ENCODE peak calls at places on chromosomes 12 and 14, in seven cellular contexts. X is neuronal stem cell, Z is H9, V is IMR-90, R is mesenchymal stem cell, W is mesendoderm, J is H1. I is an unnamed sample.

GRCh38 chr12:127363392-127363791 is 903.6 kb upstream of the TMEM132C start:
- DNase-seq in X (peak; percentile 18), Z (peak; percentile 59), V (no peak), R (no peak), W (peak; percentile 72), J (no peak), I (no peak)

GRCh38 chr12:50055831-50056628 is 1.4 kb upstream of the ASIC1 start:
- DNase-seq in X (no peak), Z (peak; percentile 81), V (peak; percentile 46), R (peak; percentile 64), W (peak; percentile 83), J (no peak), I (no peak)

GRCh38 chr14:91400696-91401095 is 16.9 kb downstream of the CCDC88C start:
- DNase-seq in X (no peak), Z (no peak), V (peak; percentile 8), R (no peak), W (no peak), J (no peak), I (no peak)

GRCh38 chr14:51157012-51157411 is 62.1 kb upstream of the TRIM9 start:
- DNase-seq in X (no peak), Z (no peak), V (peak; percentile 8), R (peak; percentile 18), W (peak; percentile 42), J (no peak), I (peak; percentile 44)

GRCh38 chr12:21527451-21528180 is 1.5 kb downstream of the SPX start:
- DNase-seq in X (peak; percentile 51), Z (peak; percentile 84), V (peak; percentile 18), R (peak; percentile 62), W (peak; percentile 76), J (peak; percentile 54), I (peak; percentile 20)

GRCh38 chr12:124057691-124058090 is 84.7 kb downstream of the ZNF664 start:
- DNase-seq in X (no peak), Z (no peak), V (no peak), R (no peak), W (no peak), J (no peak), I (no peak)

GRCh38 chr12:2212971-2213869 is 160.4 kb downstream of the CACNA1C start:
- DNase-seq in X (peak; percentile 20), Z (no peak), V (no peak), R (peak; percentile 68), W (peak; percentile 87), J (no peak), I (no peak)

GRCh38 chr14:70955543-70956480 is 48.6 kb downstream of the PCNX1 start:
- DNase-seq in X (no peak), Z (no peak), V (peak; percentile 26), R (peak; percentile 63), W (peak; percentile 51), J (no peak), I (no peak)

DNA sequence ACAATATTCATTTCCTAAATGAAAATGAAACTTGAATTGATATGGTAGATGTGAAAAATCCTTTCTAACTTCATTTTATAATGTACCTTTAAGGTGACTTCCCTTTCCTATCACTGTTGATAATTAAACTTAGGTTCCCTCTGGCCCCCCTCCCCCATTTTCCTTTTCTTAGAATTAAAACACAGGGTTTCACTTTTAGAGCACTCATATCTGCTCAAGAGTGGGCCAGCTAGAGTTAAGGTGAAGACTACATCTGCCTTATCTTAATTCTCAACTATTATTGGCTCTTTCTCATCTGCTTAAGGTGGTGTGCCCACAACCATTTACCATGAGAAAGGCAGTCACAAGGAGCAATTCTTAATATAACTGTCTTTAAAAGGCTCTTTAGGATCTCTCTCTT is 49.7 kb downstream of the LIN52 start:
- DNase-seq in X (no peak), Z (no peak), V (no peak), R (no peak), W (no peak), J (no peak), I (no peak)
- H3K18ac ChIP-seq in X (no peak overlapping the region), Z (no peak overlapping the region), V (no peak overlapping the region), R (no peak overlapping the region), W (no peak overlapping the region), J (no peak overlapping the region), I (no peak overlapping the region)

GRCh38 chr12:104280111-104280510 is 23.4 kb upstream of the EID3 start:
- DNase-seq in X (no peak), Z (no peak), V (no peak), R (no peak), W (no peak), J (no peak), I (no peak)

GRCh38 chr12:104279164-104279563 is 24.4 kb upstream of the EID3 start:
- DNase-seq in X (no peak), Z (no peak), V (no peak), R (no peak), W (no peak), J (no peak), I (no peak)

GRCh38 chr12:104282109-104282508 is 21.4 kb upstream of the EID3 start:
- DNase-seq in X (no peak), Z (no peak), V (peak; percentile 68), R (peak; percentile 45), W (no peak), J (no peak), I (no peak)

GRCh38 chr12:104280703-104281458 is 22.7 kb upstream of the EID3 start:
- DNase-seq in X (no peak), Z (no peak), V (peak; percentile 97), R (peak; percentile 97), W (no peak), J (no peak), I (peak; percentile 37)

GRCh38 chr12:104281636-104282035 is 21.9 kb upstream of the EID3 start:
- DNase-seq in X (no peak), Z (no peak), V (no peak), R (peak; percentile 37), W (no peak), J (no peak), I (no peak)
- H3K23ac ChIP-seq in X (no peak overlapping the region), Z (no peak overlapping the region), V (peak overlapping the region; percentile 54), R (no peak overlapping the region), W (no peak overlapping the region), J (no peak overlapping the region), I (no peak overlapping the region)

DNA sequence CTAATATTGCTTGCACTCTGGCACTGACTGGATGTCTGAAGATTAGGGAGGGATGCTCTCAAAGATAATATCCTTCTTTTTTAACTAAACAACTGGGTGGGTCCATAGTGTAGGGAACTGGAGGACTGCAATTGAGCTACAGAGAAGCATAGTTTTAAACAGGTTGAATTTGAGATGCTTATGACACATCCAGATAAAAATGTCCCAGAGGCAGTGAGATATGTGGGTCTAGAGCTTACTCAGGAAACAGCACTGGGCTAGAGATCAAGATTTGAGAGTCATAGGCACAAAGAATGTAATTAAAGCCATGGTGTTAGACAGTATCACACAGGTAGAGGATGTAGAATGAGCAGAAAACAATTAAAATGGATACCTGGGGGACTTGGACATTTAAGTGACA is 198.4 kb downstream of the NELL2 start:
- DNase-seq in X (no peak), Z (no peak), V (no peak), R (no peak), W (no peak), J (no peak), I (peak; percentile 60)
- H3K18ac ChIP-seq in X (no peak overlapping the region), Z (no peak overlapping the region), V (no peak overlapping the region), R (no peak overlapping the region), W (no peak overlapping the region), J (no peak overlapping the region), I (no peak overlapping the region)

GRCh38 chr14:81523616-81524015 is 10.0 kb downstream of the SEL1L start:
- DNase-seq in X (no peak), Z (no peak), V (no peak), R (no peak), W (peak; percentile 96), J (no peak), I (no peak)
- H3K23ac ChIP-seq in X (no peak overlapping the region), Z (no peak overlapping the region), V (no peak overlapping the region), R (no peak overlapping the region), W (no peak overlapping the region), J (no peak overlapping the region), I (no peak overlapping the region)